ENCODE peak calls at places on chromosomes 7 and 10, in ten cellular contexts. D is breast epithelium, T is ovary, K is IMR-90, H is heart left ventricle, J is right lobe of liver, P is stomach, M is GM12878, R is NB4, X is Peyer's patch. N is an unnamed sample.

GRCh38 chr10:129161184-129161583 is 305.9 kb upstream of the MGMT start:
- DNase-seq in R (peak; percentile 27), P (no peak), M (no peak), H (no peak), K (peak; percentile 5), T (no peak), J (no peak), D (no peak), X (no peak), N (no peak)

GRCh38 chr10:83917519-83918506 is 221.5 kb upstream of the GHITM start:
- DNase-seq in T (peak; percentile 26), P (no peak), D (no peak), K (no peak), J (no peak), X (peak; percentile 54), M (peak; percentile 32), H (no peak), R (peak; percentile 90), N (no peak)

GRCh38 chr10:29023678-29024077 is 265.2 kb upstream of the LYZL1 start:
- DNase-seq in K (no peak), P (no peak), D (no peak), M (no peak), H (no peak), J (no peak), X (no peak), R (no peak), T (no peak), N (no peak)

GRCh38 chr10:93403741-93404354 is 78.3 kb downstream of the MYOF start:
- DNase-seq in H (no peak), J (no peak), P (no peak), D (no peak), K (no peak), X (no peak), T (no peak), R (no peak), M (no peak), N (no peak)

GRCh38 chr7:117323877-117324699 is 1.2 kb upstream of the WNT2 start:
- DNase-seq in T (peak; percentile 36), M (no peak), J (peak; percentile 58), R (no peak), P (no peak), K (peak; percentile 70), X (no peak), D (peak; percentile 24), H (peak; percentile 46), N (no peak)

GRCh38 chr10:132642732-132643008 is 105.1 kb downstream of the INPP5A start:
- DNase-seq in M (no peak), J (peak; percentile 9), X (peak; percentile 13), H (no peak), R (no peak), D (no peak), K (no peak), P (no peak), T (no peak), N (no peak)

GRCh38 chr10:121615401-121615800 is 17.2 kb upstream of the FGFR2 start:
- DNase-seq in R (no peak), D (no peak), X (no peak), K (no peak), H (peak; percentile 47), P (no peak), J (no peak), T (peak; percentile 31), M (no peak), N (no peak)

GRCh38 chr7:116776610-116777289 is 85.6 kb upstream of the CAPZA2 start:
- DNase-seq in R (no peak), D (peak; percentile 48), H (no peak), M (peak; percentile 13), P (no peak), J (no peak), K (peak; percentile 85), T (no peak), X (peak; percentile 60), N (no peak)

DNA sequence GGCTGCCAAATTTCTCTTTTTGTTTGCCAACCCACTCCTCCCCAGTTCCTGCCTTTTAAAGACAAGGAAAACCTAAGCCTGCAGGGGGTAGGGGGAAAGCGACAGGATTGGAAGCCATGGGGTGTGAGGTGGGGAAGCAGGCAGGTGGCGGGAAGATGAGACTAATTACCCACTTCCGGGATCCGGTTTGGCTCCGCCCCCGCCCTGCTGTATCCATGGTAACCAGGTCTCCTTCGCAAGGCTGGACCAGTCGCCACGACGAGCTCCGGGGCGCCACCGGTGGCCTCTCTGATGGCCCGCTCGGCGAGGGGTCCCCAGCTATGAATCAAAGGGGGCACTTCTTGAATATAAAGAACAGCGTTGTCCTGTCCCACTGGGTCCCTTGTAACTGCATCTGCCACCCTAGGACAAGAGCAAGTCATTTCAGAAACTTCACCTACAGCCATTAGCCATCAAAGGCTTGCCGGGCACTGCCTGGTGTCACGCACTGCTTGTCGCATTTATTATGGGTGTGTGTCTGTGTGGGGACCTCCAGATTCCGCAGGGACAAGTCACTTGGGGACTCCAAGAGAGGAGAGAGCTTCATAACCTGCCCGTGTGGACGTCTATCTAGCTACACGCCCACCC is 55.4 kb upstream of the LMTK2 start:
- DNase-seq in K (no peak), T (no peak), H (no peak), M (no peak), D (no peak), P (peak; percentile 27), X (peak; percentile 65), R (no peak), J (no peak), N (no peak)
- TF ChIP-seq CTCF in K (no peak), T (no peak), H (no peak), M (peak; percentile 1), D (no peak), P (no peak), X (no peak), R (no peak), J (no peak), N (no peak)

GRCh38 chr10:18140149-18140956 is at the start of gene CACNB2:
- DNase-seq in X (peak; percentile 63), J (peak; percentile 62), P (no peak), H (peak; percentile 69), R (no peak), D (no peak), K (peak; percentile 51), T (peak; percentile 88), M (no peak), N (peak; percentile 90)
- TF ChIP-seq POLR2A in X (no peak), J (no peak), P (no peak), H (no peak), R (no peak), D (no peak), K (no peak), T (peak; percentile 62), M (no peak), N (no peak)

GRCh38 chr7:123208793-123209192 is 9.0 kb upstream of the SLC13A1 start:
- DNase-seq in M (no peak), H (no peak), P (no peak), D (no peak), K (no peak), X (peak; percentile 46), J (no peak), T (no peak), R (peak; percentile 11), N (no peak)
- TF ChIP-seq CTCF in M (peak; percentile 44), H (no peak), P (no peak), D (peak; percentile 8), K (no peak), X (peak; percentile 64), J (peak; percentile 29), T (no peak), R (peak; percentile 34), N (no peak)

GRCh38 chr7:12686894-12687212 is 580 bp upstream of the ARL4A start:
- DNase-seq in D (no peak), M (no peak), K (no peak), H (no peak), R (no peak), X (no peak), J (no peak), P (no peak), T (no peak), N (no peak)

GRCh38 chr7:12685550-12685949 is 1.9 kb upstream of the ARL4A start:
- DNase-seq in K (peak; percentile 33), H (no peak), X (peak; percentile 63), T (peak; percentile 28), D (no peak), M (no peak), R (peak; percentile 92), P (no peak), J (no peak), N (peak; percentile 49)

GRCh38 chr7:12684733-12685132 is 2.7 kb upstream of the ARL4A start:
- DNase-seq in M (no peak), K (no peak), P (no peak), J (no peak), H (no peak), D (no peak), T (no peak), R (no peak), X (peak; percentile 59), N (no peak)

GRCh38 chr7:12686234-12686893 is 1.1 kb upstream of the ARL4A start:
- DNase-seq in X (peak; percentile 98), R (peak; percentile 99), T (peak; percentile 94), P (peak; percentile 92), H (peak; percentile 91), K (peak; percentile 77), M (peak; percentile 36), J (peak; percentile 97), D (peak; percentile 92), N (peak; percentile 91)

DNA sequence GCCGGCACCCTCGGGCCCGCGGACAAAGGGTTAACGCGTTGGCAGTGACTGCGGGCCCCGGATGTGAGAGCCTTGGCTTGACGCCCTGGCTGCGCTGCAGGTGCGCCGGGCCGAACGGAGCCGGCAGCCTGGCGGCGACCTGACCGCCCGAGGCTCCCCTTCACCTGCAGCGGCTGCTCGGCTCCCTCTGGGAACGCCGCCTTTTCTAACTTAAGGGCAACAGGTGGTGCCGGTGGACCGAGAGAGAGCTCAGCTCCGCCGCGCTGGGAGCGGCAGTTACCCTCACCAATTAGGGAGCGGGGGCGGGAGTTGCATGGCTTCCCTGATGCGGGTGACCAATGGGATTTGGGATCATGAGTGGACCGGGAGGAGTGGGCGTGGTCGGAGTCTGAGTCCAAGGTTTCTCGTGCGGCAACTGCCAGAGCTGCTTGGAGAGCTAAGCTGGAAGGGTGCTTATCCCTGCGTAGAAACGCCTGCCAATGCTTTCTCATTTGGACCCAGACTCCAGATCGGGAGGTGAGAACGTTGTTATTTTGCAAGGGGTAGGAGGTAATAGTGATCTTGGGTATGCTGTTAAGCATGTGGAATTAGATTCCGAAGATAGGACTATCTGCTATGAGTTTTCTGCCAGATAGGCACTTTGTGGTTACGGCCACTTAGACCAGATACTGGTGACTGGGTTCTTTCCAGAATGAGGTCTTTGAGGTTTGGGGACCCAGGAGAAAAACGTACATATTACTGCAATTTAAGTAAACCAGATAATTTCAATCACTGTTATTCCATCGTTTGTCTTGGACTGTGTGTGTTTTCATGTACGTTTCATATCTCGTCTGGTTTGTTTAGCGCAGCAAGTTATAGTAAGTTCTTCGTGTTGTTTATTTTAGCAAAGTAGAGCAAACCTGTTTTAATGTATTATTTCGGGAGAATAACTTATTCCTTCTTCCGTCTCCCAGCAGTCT is at the start of gene ARL4A:
- DNase-seq in T (peak; percentile 97), K (peak; percentile 98), H (peak; percentile 99), M (peak; percentile 47), R (peak; percentile 99), J (peak; percentile 99), D (peak; percentile 99), P (peak; percentile 99), X (peak; percentile 99), N (peak; percentile 100)
- TF ChIP-seq POLR2A in T (peak; percentile 50), K (peak; percentile 94), H (peak; percentile 92), M (peak; percentile 31), R (peak; percentile 94), J (peak; percentile 93), D (peak; percentile 87), P (peak; percentile 67), X (peak; percentile 95), N (peak; percentile 26)

GRCh38 chr7:80047856-80048459 is 86.7 kb upstream of the GNAI1 start:
- DNase-seq in H (no peak), D (no peak), J (no peak), X (no peak), M (no peak), T (no peak), R (no peak), K (peak; percentile 34), P (no peak), N (no peak)
- TF ChIP-seq CTCF in H (no peak), D (no peak), J (no peak), X (peak; percentile 22), M (no peak), T (no peak), R (no peak), K (peak; percentile 65), P (no peak), N (no peak)

N was measured in lower leg skin.